ENCODE peak calls at places on chromosome 5, in seven cellular contexts. A, S, E, V, R, B and I are unnamed samples.
A peak's percentile ranks its signal among the peaks of the same experiment; 100 is the strongest.

GRCh38 chr5:149639718-149640117 is 58.4 kb downstream of the ARHGEF37 start:
- DNase-seq in A (no peak), S (no peak), E (no peak), V (no peak), R (no peak), B (no peak), I (no peak)

GRCh38 chr5:129770034-129770433 is 22.1 kb downstream of the MINAR2 start:
- DNase-seq in A (no peak), S (no peak), E (no peak), V (no peak), R (no peak), B (no peak), I (no peak)

GRCh38 chr5:140631831-140632365 is 1.1 kb downstream of the CD14 start:
- DNase-seq in A (no peak), S (no peak), E (peak; percentile 23), V (no peak), R (peak; percentile 51), B (peak; percentile 29), I (no peak)

GRCh38 chr5:175365866-175366265 is 78.1 kb downstream of the DRD1 start:
- DNase-seq in A (no peak), S (no peak), E (no peak), V (no peak), R (no peak), B (no peak), I (no peak)

GRCh38 chr5:76638466-76638865 is 15.3 kb upstream of the F2RL2 start:
- DNase-seq in A (no peak), S (no peak), E (no peak), V (no peak), R (no peak), B (no peak), I (no peak)

GRCh38 chr5:140840978-140841962 is at the start of gene PCDHA8:
- DNase-seq in A (no peak), S (peak; percentile 12), E (no peak), V (peak; percentile 32), R (no peak), B (peak; percentile 58), I (peak; percentile 12)

GRCh38 chr5:138760448-138761110 is 7.4 kb downstream of the CTNNA1 start:
- DNase-seq in A (no peak), S (no peak), E (no peak), V (no peak), R (no peak), B (no peak), I (no peak)

GRCh38 chr5:30596495-30597064 is 596.9 kb upstream of the CDH6 start:
- DNase-seq in A (no peak), S (no peak), E (no peak), V (no peak), R (no peak), B (no peak), I (no peak)

GRCh38 chr5:141382469-141383294 is at the start of gene PCDHGA7:
- DNase-seq in A (no peak), S (no peak), E (no peak), V (no peak), R (no peak), B (peak; percentile 53), I (peak; percentile 35)

GRCh38 chr5:171074747-171075146 is 212.9 kb downstream of the RANBP17 start:
- DNase-seq in A (no peak), S (no peak), E (no peak), V (no peak), R (no peak), B (no peak), I (no peak)

GRCh38 chr5:10077721-10078551 is 171.8 kb downstream of the ATPSCKMT start:
- DNase-seq in A (no peak), S (no peak), E (no peak), V (no peak), R (no peak), B (peak; percentile 8), I (no peak)

GRCh38 chr5:124790261-124790894 is 43.9 kb upstream of the ZNF608 start:
- DNase-seq in A (no peak), S (no peak), E (no peak), V (no peak), R (no peak), B (peak; percentile 76), I (no peak)

GRCh38 chr5:141234109-141234508 is 11.0 kb downstream of the PCDHB14 start:
- DNase-seq in A (no peak), S (no peak), E (no peak), V (no peak), R (no peak), B (peak; percentile 24), I (no peak)

GRCh38 chr5:7849531-7850240 is 1.2 kb downstream of the CFAP90 start:
- DNase-seq in A (no peak), S (peak; percentile 8), E (no peak), V (no peak), R (no peak), B (peak; percentile 61), I (no peak)

GRCh38 chr5:91109634-91110033 is 273.5 kb downstream of the ARRDC3 start:
- DNase-seq in A (no peak), S (no peak), E (no peak), V (no peak), R (no peak), B (no peak), I (no peak)

GRCh38 chr5:132258102-132259060 is 885 bp downstream of the PDLIM4 start:
- DNase-seq in A (no peak), S (no peak), E (peak; percentile 11), V (no peak), R (no peak), B (peak; percentile 71), I (peak; percentile 58)

GRCh38 chr5:90948969-90949368 is 390.4 kb downstream of the ADGRV1 start:
- DNase-seq in A (no peak), S (no peak), E (no peak), V (no peak), R (no peak), B (no peak), I (no peak)